ENCODE peak calls at places on chromosomes 2 and 18, in ten cellular contexts. G is RKO; K is stimulated activated CD4-positive, alpha-beta T cell treated with anti-CD3 and anti-CD28 coated beads, Interleukin-2, amount 100 ng/mL, for 48 hours; M is immature natural killer cell; F is HEK293T; E is astrocyte of the spinal cord; I is activated T-helper 1 cell treated with anti-CD3 and anti-CD28 coated beads, Interleukin-2, amount 50 U/mL, for 16 hours; A is ELR; U is hippocampal formation; W is activated CD4-positive, alpha-beta T cell treated with anti-CD3 and anti-CD28 coated beads, Interleukin-2, amount 50 U/mL, for 48 hours. D is an unnamed sample.

GRCh38 chr2:42844901-42845685 is 52.7 kb upstream of the HAAO start:
- DNase-seq in G (no peak), K (no peak), M (no peak), F (peak; percentile 22), E (no peak), I (no peak), A (peak; percentile 54), U (no peak), W (no peak), D (peak; percentile 99)

GRCh38 chr18:48355526-48356115 is 53.6 kb downstream of the ZBTB7C start:
- DNase-seq in G (no peak), K (no peak), M (no peak), F (no peak), E (no peak), I (no peak), A (no peak), U (no peak), W (no peak), D (no peak)

GRCh38 chr18:5962362-5962761 is 67.0 kb upstream of the TMEM200C start:
- DNase-seq in G (no peak), K (no peak), M (no peak), F (no peak), E (no peak), I (no peak), A (no peak), U (no peak), W (no peak), D (peak; percentile 32)

GRCh38 chr18:39380186-39380714 is 1814.7 kb upstream of the CELF4 start:
- DNase-seq in G (no peak), K (no peak), M (no peak), F (no peak), E (no peak), I (no peak), A (no peak), U (no peak), W (no peak), D (no peak)

GRCh38 chr2:219772697-219773096 is 145.3 kb downstream of the SLC4A3 start:
- DNase-seq in G (no peak), K (no peak), M (no peak), F (no peak), E (no peak), I (no peak), A (no peak), U (no peak), W (no peak), D (no peak)

GRCh38 chr18:34219651-34220050 is 5.1 kb downstream of the NOL4 start:
- DNase-seq in G (no peak), K (no peak), M (no peak), F (no peak), E (no peak), I (no peak), A (no peak), U (peak; percentile 17), W (no peak), D (no peak)

GRCh38 chr2:153222231-153223165 is 256.1 kb downstream of the RPRM start:
- DNase-seq in G (no peak), K (no peak), M (no peak), F (no peak), E (no peak), I (no peak), A (no peak), U (no peak), W (no peak), D (no peak)

GRCh38 chr2:120959426-120959825 is 223.8 kb downstream of the GLI2 start:
- DNase-seq in G (no peak), K (no peak), M (no peak), F (no peak), E (peak; percentile 67), I (no peak), A (no peak), U (peak; percentile 7), W (no peak), D (no peak)

GRCh38 chr2:204012081-204012653 is 75.6 kb downstream of the ICOS start:
- DNase-seq in G (peak; percentile 18), K (no peak), M (no peak), F (no peak), E (no peak), I (no peak), A (peak; percentile 17), U (peak; percentile 4), W (no peak), D (no peak)

GRCh38 chr2:53575606-53576360 is 191.8 kb upstream of the CHAC2 start:
- DNase-seq in G (no peak), K (no peak), M (no peak), F (no peak), E (no peak), I (no peak), A (no peak), U (no peak), W (no peak), D (peak; percentile 69)

GRCh38 chr2:174606336-174606735 is 8.7 kb upstream of the WIPF1 start:
- DNase-seq in G (peak; percentile 43), K (no peak), M (no peak), F (no peak), E (peak; percentile 82), I (no peak), A (peak; percentile 81), U (no peak), W (peak; percentile 55), D (peak; percentile 83)

GRCh38 chr2:37322368-37322767 is 2.3 kb downstream of the PRKD3 start:
- DNase-seq in G (peak; percentile 32), K (no peak), M (no peak), F (no peak), E (no peak), I (no peak), A (peak; percentile 31), U (no peak), W (no peak), D (peak; percentile 49)

GRCh38 chr2:108297436-108298141 is 8.9 kb downstream of the SULT1C2 start:
- DNase-seq in G (no peak), K (no peak), M (no peak), F (no peak), E (peak; percentile 88), I (no peak), A (peak; percentile 96), U (no peak), W (no peak), D (peak; percentile 85)

GRCh38 chr18:25737710-25738251 is 352.6 kb downstream of the SS18 start:
- DNase-seq in G (peak; percentile 46), K (no peak), M (no peak), F (no peak), E (peak; percentile 87), I (no peak), A (peak; percentile 94), U (no peak), W (no peak), D (peak; percentile 98)

GRCh38 chr2:235779444-235779896 is 285.6 kb downstream of the AGAP1 start:
- DNase-seq in G (peak; percentile 63), K (peak; percentile 57), M (peak; percentile 6), F (peak; percentile 75), E (peak; percentile 67), I (peak; percentile 12), A (peak; percentile 79), U (peak; percentile 49), W (peak; percentile 76), D (peak; percentile 60)

GRCh38 chr18:67639872-67640271 is 123.4 kb upstream of the DSEL start:
- DNase-seq in G (no peak), K (no peak), M (no peak), F (no peak), E (no peak), I (no peak), A (no peak), U (no peak), W (no peak), D (no peak)

GRCh38 chr18:63131106-63131943 is 188.2 kb downstream of the BCL2 start:
- DNase-seq in G (peak; percentile 12), K (no peak), M (peak; percentile 53), F (peak; percentile 29), E (peak; percentile 70), I (no peak), A (peak; percentile 68), U (peak; percentile 17), W (peak; percentile 67), D (peak; percentile 39)

GRCh38 chr18:56975276-56975675 is 171.6 kb upstream of the BOD1L2 start:
- DNase-seq in G (no peak), K (no peak), M (no peak), F (no peak), E (no peak), I (no peak), A (no peak), U (no peak), W (no peak), D (no peak)

GRCh38 chr2:154484338-154485099 is 214.0 kb upstream of the KCNJ3 start:
- DNase-seq in G (peak; percentile 10), K (no peak), M (no peak), F (no peak), E (no peak), I (no peak), A (no peak), U (no peak), W (no peak), D (no peak)

GRCh38 chr2:241063587-241063986 is 38.5 kb downstream of the MTERF4 start:
- DNase-seq in G (no peak), K (no peak), M (no peak), F (no peak), E (no peak), I (no peak), A (no peak), U (no peak), W (no peak), D (no peak)

GRCh38 chr2:98269274-98269673 is 77.0 kb upstream of the CNGA3 start:
- DNase-seq in G (peak; percentile 70), K (peak; percentile 22), M (no peak), F (peak; percentile 62), E (peak; percentile 58), I (no peak), A (peak; percentile 69), U (peak; percentile 6), W (no peak), D (peak; percentile 71)

GRCh38 chr2:29612568-29612967 is 308.8 kb downstream of the ALK start:
- DNase-seq in G (no peak), K (no peak), M (no peak), F (no peak), E (no peak), I (no peak), A (no peak), U (no peak), W (no peak), D (no peak)

GRCh38 chr2:95525294-95526035 is 40.9 kb upstream of the TRIM43B start:
- DNase-seq in G (no peak), K (no peak), M (no peak), F (no peak), E (no peak), I (no peak), A (no peak), U (peak; percentile 46), W (no peak), D (peak; percentile 6)

GRCh38 chr2:113700186-113700841 is 56.1 kb downstream of the SLC35F5 start:
- DNase-seq in G (peak; percentile 5), K (peak; percentile 19), M (peak; percentile 44), F (peak; percentile 72), E (no peak), I (peak; percentile 4), A (peak; percentile 10), U (no peak), W (peak; percentile 64), D (no peak)